ENCODE peak calls at places on chromosome 1, in six cellular contexts. Y is foreskin fibroblast, P is endothelial cell, V is MCF 10A, D is GM10248, X is GM12864. R is an unnamed sample.

GRCh38 chr1:101228424-101229134 is 8.2 kb upstream of the S1PR1 start:
- DNase-seq in Y (no peak), P (no peak), V (no peak), D (no peak), X (no peak), R (no peak)

GRCh38 chr1:155005076-155005971 is 2.7 kb downstream of the ZBTB7B start:
- DNase-seq in Y (peak), P (no peak), V (peak), D (no peak), X (no peak), R (no peak)

GRCh38 chr1:33634806-33635205 is 162.4 kb downstream of the ZSCAN20 start:
- DNase-seq in Y (peak), P (peak), V (peak), D (peak), X (no peak), R (no peak)

GRCh38 chr1:162857850-162858249 is 3.1 kb downstream of the CCDC190 start:
- DNase-seq in Y (peak), P (no peak), V (no peak), D (no peak), X (no peak), R (no peak)

GRCh38 chr1:224800486-224801119 is 128.9 kb upstream of the DNAH14 start:
- DNase-seq in Y (peak), P (no peak), V (no peak), D (no peak), X (no peak), R (no peak)

GRCh38 chr1:197896301-197896700 is 6.1 kb upstream of the C1orf53 start:
- DNase-seq in Y (no peak), P (no peak), V (no peak), D (no peak), X (no peak), R (no peak)

GRCh38 chr1:223486366-223486765 is 93.2 kb downstream of the CCDC185 start:
- DNase-seq in Y (no peak), P (no peak), V (peak), D (no peak), X (no peak), R (no peak)

GRCh38 chr1:7703321-7704213 is 67.5 kb upstream of the VAMP3 start:
- DNase-seq in Y (no peak), P (peak), V (no peak), D (no peak), X (no peak), R (no peak)

GRCh38 chr1:109864960-109865611 is 45.6 kb upstream of the CSF1 start:
- DNase-seq in Y (peak), P (no peak), V (no peak), D (no peak), X (no peak), R (no peak)

GRCh38 chr1:21313146-21313885 is 23.1 kb upstream of the ECE1 start:
- DNase-seq in Y (peak), P (no peak), V (no peak), D (no peak), X (no peak), R (no peak)

GRCh38 chr1:204929487-204930185 is 59.0 kb downstream of the NFASC start:
- DNase-seq in Y (no peak), P (no peak), V (no peak), D (no peak), X (no peak), R (no peak)

GRCh38 chr1:109763646-109764415 is at the start of gene EPS8L3:
- DNase-seq in Y (no peak), P (no peak), V (no peak), D (no peak), X (no peak), R (no peak)

GRCh38 chr1:226973898-226974543 is 33.9 kb downstream of the COQ8A start:
- DNase-seq in Y (peak), P (no peak), V (peak), D (no peak), X (no peak), R (no peak)
- TF ChIP-seq CTCF in Y (no peak), P (no peak), V (no peak), D (no peak), X (no peak), R (no peak)

DNA sequence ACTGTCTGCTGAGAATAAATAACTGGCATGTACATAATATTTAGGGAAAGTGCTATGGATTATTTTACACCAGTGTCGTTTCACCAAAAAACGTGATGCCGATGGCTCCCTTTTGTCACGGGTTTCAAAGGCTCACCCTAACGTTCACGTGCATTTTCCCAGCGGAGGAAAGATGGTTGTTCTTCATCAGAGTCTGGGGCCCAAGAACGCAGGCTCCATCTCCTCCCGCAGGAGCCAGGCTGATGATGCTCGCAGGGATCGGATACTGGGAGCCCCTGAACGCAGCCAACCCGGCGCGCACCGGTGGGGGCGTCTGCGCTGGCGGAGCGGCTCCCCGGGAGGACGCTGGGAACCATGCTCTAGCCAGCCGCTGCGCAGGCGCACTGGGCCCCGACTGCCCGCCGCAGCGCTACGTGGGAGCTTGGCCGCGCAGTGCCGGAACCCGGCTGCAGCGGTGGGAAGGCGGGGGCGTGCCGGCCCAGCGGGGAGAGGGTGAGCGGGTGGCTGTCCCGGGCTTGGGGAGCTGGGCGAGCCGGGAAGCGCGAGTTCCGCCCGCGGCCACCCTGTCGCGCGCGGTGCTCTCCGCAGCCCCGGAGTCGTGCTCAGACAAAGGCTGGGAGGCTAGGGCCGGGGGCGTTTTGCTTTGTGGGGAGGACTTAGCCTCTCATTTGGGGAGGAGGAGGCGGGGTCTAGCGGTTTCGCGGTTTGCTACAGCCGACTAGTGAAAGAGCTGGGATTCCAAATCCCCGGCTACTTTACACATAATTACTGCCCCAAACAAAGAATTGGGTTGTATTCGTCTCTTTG is at the start of gene ZFP69B:
- DNase-seq in Y (peak), P (peak), V (peak), D (peak), X (peak), R (peak)
- TF ChIP-seq CTCF in Y (no peak), P (no peak), V (no peak), D (peak), X (no peak), R (no peak)

GRCh38 chr1:151577173-151577572 is 34.7 kb upstream of the SNX27 start:
- DNase-seq in Y (no peak), P (no peak), V (no peak), D (no peak), X (no peak), R (no peak)

GRCh38 chr1:151579436-151580225 is 32.2 kb upstream of the SNX27 start:
- DNase-seq in Y (peak), P (no peak), V (peak), D (no peak), X (no peak), R (no peak)

GRCh38 chr1:151581446-151581845 is 30.4 kb upstream of the SNX27 start:
- DNase-seq in Y (no peak), P (no peak), V (no peak), D (no peak), X (no peak), R (no peak)

GRCh38 chr1:151581946-151582345 is 29.9 kb upstream of the SNX27 start:
- DNase-seq in Y (no peak), P (no peak), V (no peak), D (no peak), X (no peak), R (no peak)

DNA sequence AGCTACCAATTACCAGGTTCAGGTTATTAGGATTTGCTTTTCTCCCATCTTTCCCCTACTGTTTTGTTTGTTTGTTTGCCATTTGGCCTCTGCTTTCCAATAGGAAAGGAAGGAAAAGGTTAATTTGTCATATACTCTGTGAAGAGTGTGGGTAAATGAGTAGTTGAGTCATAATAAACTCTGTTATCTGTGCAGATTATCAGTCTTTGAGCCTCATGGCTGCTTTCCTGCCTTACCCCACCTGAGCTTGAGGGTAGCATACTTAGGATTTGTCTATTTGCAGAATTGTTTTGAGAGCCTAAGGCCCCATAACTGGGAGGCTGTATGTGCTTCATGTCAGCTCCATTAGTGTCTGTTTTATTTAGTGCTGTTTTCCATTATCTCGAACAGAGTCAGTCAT is 32.9 kb upstream of the SNX27 start:
- DNase-seq in Y (no peak), P (no peak), V (no peak), D (no peak), X (no peak), R (no peak)
- TF ChIP-seq CTCF in Y (no peak), P (no peak), V (no peak), D (no peak), X (no peak), R (no peak)

GRCh38 chr1:42831273-42831672 is 14.1 kb upstream of the SVBP start:
- DNase-seq in Y (no peak), P (no peak), V (no peak), D (no peak), X (no peak), R (no peak)

GRCh38 chr1:42834803-42835202 is 11.6 kb upstream of the ZNF691 start:
- DNase-seq in Y (no peak), P (no peak), V (no peak), D (no peak), X (no peak), R (no peak)

GRCh38 chr1:42832636-42833265 is 13.7 kb upstream of the ZNF691 start:
- DNase-seq in Y (no peak), P (no peak), V (no peak), D (no peak), X (no peak), R (no peak)

GRCh38 chr1:42833981-42834380 is 12.4 kb upstream of the ZNF691 start:
- DNase-seq in Y (no peak), P (no peak), V (no peak), D (no peak), X (no peak), R (no peak)

GRCh38 chr1:42830631-42831030 is 13.4 kb upstream of the SVBP start:
- DNase-seq in Y (no peak), P (no peak), V (no peak), D (no peak), X (no peak), R (no peak)
- TF ChIP-seq CTCF in Y (no peak), P (no peak), V (no peak), D (no peak), X (no peak), R (no peak)

DNA sequence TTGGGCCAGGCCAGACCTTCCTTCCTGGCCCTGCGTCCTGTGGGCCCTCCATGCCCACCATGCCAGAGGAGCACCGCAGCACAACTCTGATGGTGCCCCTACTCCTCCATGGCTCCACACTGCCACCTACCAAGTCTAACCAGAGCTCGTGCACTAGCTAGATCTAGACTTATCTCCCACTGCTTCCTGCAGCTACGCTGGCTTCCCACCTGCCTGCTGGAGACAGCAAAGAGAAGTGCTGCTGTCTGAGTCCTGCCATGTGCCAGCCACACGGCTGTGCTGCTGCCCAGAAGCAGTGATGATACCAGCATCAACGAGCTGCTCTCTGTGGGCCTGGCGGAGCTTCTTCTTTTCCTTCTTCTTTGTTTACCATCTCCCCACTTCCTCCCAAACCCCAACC is 4.5 kb downstream of the GUCA2B start:
- DNase-seq in Y (no peak), P (no peak), V (no peak), D (no peak), X (no peak), R (no peak)
- TF ChIP-seq CTCF in Y (no peak), P (no peak), V (no peak), D (no peak), X (peak), R (no peak)

GRCh38 chr1:75053207-75053606 is 81.0 kb upstream of the LHX8 start:
- DNase-seq in Y (no peak), P (no peak), V (peak), D (no peak), X (no peak), R (no peak)
- TF ChIP-seq CTCF in Y (no peak), P (no peak), V (peak), D (no peak), X (no peak), R (no peak)

GRCh38 chr1:208475951-208476824 is 232.0 kb upstream of the PLXNA2 start:
- DNase-seq in Y (peak), P (no peak), V (no peak), D (no peak), X (no peak), R (no peak)
- TF ChIP-seq CTCF in Y (peak), P (no peak), V (peak), D (no peak), X (no peak), R (no peak)